ENCODE peak calls at places on chromosomes 7 and 10, in four cellular contexts. M, Z, R and I are unnamed samples.

GRCh38 chr7:98107313-98107691 is 640 bp downstream of the LMTK2 start:
- DNase-seq in Z (no peak), R (peak), M (no peak), I (peak)

GRCh38 chr7:79664884-79665676 is 211.6 kb upstream of the MAGI2 start:
- DNase-seq in R (no peak), Z (no peak), M (no peak), I (no peak)

GRCh38 chr7:92754756-92755581 is 81.4 kb downstream of the CDK6 start:
- DNase-seq in M (no peak), Z (no peak), R (no peak), I (no peak)

GRCh38 chr10:115921795-115922194 is 351.2 kb downstream of the GFRA1 start:
- DNase-seq in R (peak), M (no peak), Z (peak), I (no peak)

GRCh38 chr7:131164025-131164899 is 163.4 kb upstream of the MKLN1 start:
- DNase-seq in Z (peak), R (peak), M (no peak), I (no peak)

GRCh38 chr7:143419880-143420279 is 11.2 kb upstream of the EPHA1 start:
- DNase-seq in M (no peak), Z (no peak), R (no peak), I (no peak)

GRCh38 chr7:39428221-39428620 is 138.0 kb upstream of the YAE1 start:
- DNase-seq in Z (peak), R (peak), M (no peak), I (no peak)

GRCh38 chr10:70617798-70618568 is 15.4 kb upstream of the PRF1 start:
- DNase-seq in M (no peak), R (no peak), Z (peak), I (no peak)

GRCh38 chr7:34544621-34545020 is 113.4 kb upstream of the NPSR1 start:
- DNase-seq in M (no peak), R (no peak), Z (no peak), I (no peak)

GRCh38 chr7:32893225-32893560 is 1.6 kb upstream of the KBTBD2 start:
- DNase-seq in M (no peak), Z (no peak), R (no peak), I (no peak)

GRCh38 chr10:122498521-122498920 is 37.2 kb downstream of the HTRA1 start:
- DNase-seq in R (no peak), M (no peak), Z (no peak), I (no peak)

GRCh38 chr10:124353091-124353815 is 65.5 kb downstream of the OAT start:
- DNase-seq in R (no peak), Z (no peak), M (no peak), I (no peak)

GRCh38 chr7:15478401-15478800 is 83.4 kb downstream of the AGMO start:
- DNase-seq in Z (no peak), R (no peak), M (no peak), I (no peak)

GRCh38 chr10:132319853-132320669 is 11.9 kb upstream of the LRRC27 start:
- DNase-seq in M (peak), Z (peak), R (peak), I (no peak)

GRCh38 chr7:50317221-50317678 is 12.7 kb downstream of the IKZF1 start:
- DNase-seq in Z (no peak), M (no peak), R (no peak), I (no peak)

GRCh38 chr10:13448216-13448615 is 80.6 kb downstream of the BEND7 start:
- DNase-seq in Z (peak), R (no peak), M (no peak), I (no peak)

GRCh38 chr7:96055717-96056116 is 266.2 kb downstream of the SLC25A13 start:
- DNase-seq in Z (no peak), R (no peak), M (no peak), I (no peak)

GRCh38 chr7:44471850-44472249 is 18.6 kb downstream of the NUDCD3 start:
- DNase-seq in Z (no peak), R (no peak), M (no peak), I (no peak)

GRCh38 chr7:26439502-26440252 is 148.0 kb downstream of the SNX10 start:
- DNase-seq in R (no peak), Z (no peak), M (no peak), I (no peak)

GRCh38 chr10:13139671-13140070 is 21.7 kb upstream of the MCM10 start:
- DNase-seq in Z (no peak), R (no peak), M (no peak), I (no peak)

GRCh38 chr10:44356139-44357115 is 28.5 kb downstream of the CXCL12 start:
- DNase-seq in R (no peak), M (no peak), Z (no peak), I (no peak)

GRCh38 chr7:39683216-39683845 is 60.0 kb downstream of the RALA start:
- DNase-seq in Z (peak), M (no peak), R (peak), I (no peak)

GRCh38 chr10:11304906-11305585 is 287.4 kb downstream of the CELF2 start:
- DNase-seq in R (no peak), Z (no peak), M (no peak), I (no peak)

GRCh38 chr10:26869528-26869927 is 8.8 kb upstream of the ABI1 start:
- DNase-seq in Z (no peak), M (no peak), R (no peak), I (no peak)

GRCh38 chr7:19111474-19112143 is 5.8 kb downstream of the TWIST1 start:
- DNase-seq in Z (no peak), R (no peak), M (no peak), I (no peak)

GRCh38 chr7:23343102-23343501 is 44.0 kb downstream of the MALSU1 start:
- DNase-seq in R (no peak), Z (no peak), M (no peak), I (no peak)

DNA sequence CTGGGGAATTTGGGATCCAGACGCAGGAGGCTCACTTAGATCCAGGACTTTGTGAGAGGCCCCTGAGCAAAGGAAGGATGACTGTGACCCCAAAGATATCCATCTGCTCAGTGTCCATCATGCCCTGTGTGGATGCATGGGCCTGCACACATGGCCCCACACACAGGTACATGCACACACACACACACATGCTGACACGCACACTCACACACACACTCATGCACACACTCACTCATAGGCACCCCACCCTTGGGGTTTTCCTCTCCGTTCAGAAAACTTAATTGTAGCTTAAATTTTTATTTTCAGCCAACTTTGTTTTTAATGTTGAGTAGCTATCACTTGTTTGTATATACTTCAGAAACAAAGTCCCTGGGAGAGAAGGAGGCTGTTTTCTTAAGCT is 93.6 kb upstream of the PPIF start:
- DNase-seq in R (no peak), M (no peak), Z (no peak), I (no peak)
- TF ChIP-seq BHLHE40 in R (no peak), M (no peak), Z (no peak), I (no peak)

GRCh38 chr7:148567524-148567923 is 23.0 kb upstream of the C7orf33 start:
- DNase-seq in M (no peak), R (no peak), Z (no peak), I (no peak)

GRCh38 chr7:148575640-148576411 is 14.7 kb upstream of the C7orf33 start:
- DNase-seq in M (no peak), R (peak), Z (peak), I (peak)

GRCh38 chr7:148571381-148571780 is 19.2 kb upstream of the C7orf33 start:
- DNase-seq in M (no peak), Z (no peak), R (no peak), I (no peak)

GRCh38 chr7:148566736-148567135 is 23.8 kb upstream of the C7orf33 start:
- DNase-seq in M (no peak), R (no peak), Z (no peak), I (no peak)

DNA sequence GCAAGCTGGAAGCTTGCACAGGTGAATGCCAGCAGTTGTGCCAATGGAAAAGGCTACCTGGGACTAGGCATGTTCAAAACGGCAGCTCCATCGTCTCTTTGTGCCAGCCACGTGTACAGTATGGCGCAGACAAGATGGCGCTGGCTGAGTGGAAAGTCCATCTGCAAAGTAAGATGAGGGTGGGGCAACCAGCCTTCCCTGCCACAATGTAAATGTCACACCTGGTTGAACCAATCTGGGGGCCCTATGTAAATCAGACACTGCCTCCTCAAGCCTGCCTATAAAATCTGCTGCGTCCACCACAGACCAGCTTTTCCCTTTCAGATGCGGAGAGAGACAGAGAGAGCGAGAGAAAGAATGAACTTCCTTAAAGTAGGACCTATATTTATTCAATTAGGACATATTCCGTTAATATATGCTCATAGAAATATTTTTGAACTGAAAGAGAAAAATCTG is 18.5 kb upstream of the C7orf33 start:
- DNase-seq in M (no peak), R (no peak), Z (no peak), I (no peak)
- TF ChIP-seq BHLHE40 in M (no peak), R (no peak), Z (no peak), I (no peak)

DNA sequence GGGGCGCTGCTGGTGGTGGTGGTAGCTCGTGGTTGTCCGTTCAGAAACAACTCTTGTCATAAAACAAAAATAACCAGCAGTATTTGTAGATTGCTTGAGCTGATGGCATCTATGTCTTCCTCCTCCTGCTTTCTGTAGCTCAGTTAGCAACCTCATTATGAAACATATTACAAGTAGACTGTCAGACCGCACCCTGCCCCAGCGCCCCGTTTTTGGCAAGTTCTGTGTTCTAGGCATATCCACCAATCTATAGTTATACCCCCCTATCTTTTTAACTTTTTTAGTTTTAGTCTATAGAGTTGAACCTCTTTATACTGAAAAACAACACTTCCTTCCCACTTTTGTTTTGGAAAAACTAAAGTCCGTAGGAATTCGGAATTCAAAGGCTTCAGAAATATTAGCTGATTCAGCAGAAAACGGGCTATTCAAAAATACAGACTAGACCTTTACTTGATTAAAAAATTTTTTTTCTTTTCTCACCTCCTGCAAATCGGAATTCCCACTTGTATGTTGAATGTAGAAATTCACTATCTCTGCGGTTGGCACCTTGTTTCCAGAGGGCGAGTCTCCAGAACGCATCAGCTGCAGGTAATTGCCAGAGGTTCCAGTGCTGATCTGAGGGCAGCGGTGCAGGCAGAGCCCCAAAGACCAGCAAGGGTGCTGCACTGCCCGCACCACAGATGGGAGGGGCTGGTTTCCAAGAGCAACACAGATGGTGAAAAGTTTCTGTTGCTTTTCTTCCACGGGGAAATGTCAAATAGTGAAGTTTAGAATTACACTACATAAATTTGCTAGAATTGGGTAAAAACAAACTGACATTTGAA is 2.1 kb upstream of the FZD8 start:
- DNase-seq in Z (no peak), R (no peak), M (no peak), I (no peak)
- TF ChIP-seq BHLHE40 in Z (no peak), R (no peak), M (no peak), I (no peak)

GRCh38 chr7:47539398-47540052 is 42.4 kb downstream of the TNS3 start:
- DNase-seq in Z (peak), R (peak), M (no peak), I (no peak)
- TF ChIP-seq BHLHE40 in Z (no peak), R (no peak), M (no peak), I (no peak)

GRCh38 chr7:36766451-36766850 is 42.2 kb upstream of the AOAH start:
- DNase-seq in M (no peak), Z (no peak), R (no peak), I (no peak)

GRCh38 chr7:36763084-36763807 is 39.0 kb upstream of the AOAH start:
- DNase-seq in M (no peak), Z (peak), R (peak), I (no peak)

GRCh38 chr7:36762394-36762793 is 38.1 kb upstream of the AOAH start:
- DNase-seq in R (no peak), Z (no peak), M (no peak), I (no peak)

GRCh38 chr7:36764929-36765328 is 40.6 kb upstream of the AOAH start:
- DNase-seq in Z (no peak), M (no peak), R (no peak), I (no peak)

DNA sequence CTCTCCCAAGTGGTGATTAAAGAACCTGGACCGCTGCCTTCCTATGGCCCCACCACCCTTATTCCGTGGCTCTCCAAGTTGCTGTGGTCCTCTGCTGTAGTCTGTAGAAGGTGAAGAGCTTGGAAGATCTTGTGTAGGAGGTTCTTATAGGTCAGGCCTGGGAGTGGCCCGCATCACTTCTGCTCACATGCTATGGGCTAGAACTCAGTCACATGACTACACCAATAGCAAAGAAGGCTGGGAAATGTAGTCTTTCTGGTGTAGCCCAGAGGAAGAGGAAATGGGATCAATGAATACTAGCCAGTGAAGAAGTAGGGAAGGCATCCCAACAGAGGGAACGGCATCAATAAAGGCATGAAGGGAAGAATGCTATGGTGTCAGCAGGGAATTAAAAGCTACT is 41.3 kb upstream of the AOAH start:
- DNase-seq in Z (no peak), R (peak), M (no peak), I (no peak)
- TF ChIP-seq BHLHE40 in Z (no peak), R (no peak), M (no peak), I (no peak)

GRCh38 chr7:77566421-77566820 is 29.3 kb downstream of the PTPN12 start:
- DNase-seq in M (no peak), R (no peak), Z (no peak), I (no peak)

GRCh38 chr7:77569514-77570232 is 32.6 kb downstream of the PTPN12 start:
- DNase-seq in M (no peak), R (no peak), Z (peak), I (no peak)

GRCh38 chr7:77571791-77572190 is 34.7 kb downstream of the PTPN12 start:
- DNase-seq in Z (no peak), R (no peak), M (no peak), I (no peak)

GRCh38 chr7:77565917-77566316 is 28.8 kb downstream of the PTPN12 start:
- DNase-seq in Z (peak), R (no peak), M (no peak), I (no peak)

GRCh38 chr7:77570330-77571011 is 33.4 kb downstream of the PTPN12 start:
- DNase-seq in M (no peak), R (peak), Z (peak), I (no peak)
- TF ChIP-seq BHLHE40 in M (no peak), R (no peak), Z (no peak), I (no peak)

DNA sequence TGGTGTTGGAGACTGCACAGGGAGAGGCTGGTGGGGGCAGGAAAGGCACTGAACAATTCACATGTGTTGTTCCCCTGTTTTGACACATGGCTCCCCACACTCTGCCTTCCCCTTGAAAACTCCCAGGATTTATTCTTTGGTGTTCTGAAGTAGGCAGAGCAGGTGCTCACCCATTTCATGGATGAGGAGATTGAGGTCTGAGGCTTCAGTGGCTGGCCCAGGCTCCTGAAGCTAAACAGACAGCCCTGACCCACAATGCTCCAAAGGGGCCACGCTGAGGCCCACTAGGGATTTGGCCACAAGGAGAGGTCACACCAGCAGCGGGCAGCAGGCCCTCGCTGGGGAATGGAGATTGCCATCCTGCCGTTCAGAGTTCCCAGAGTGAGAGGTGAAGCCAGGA is 157.6 kb downstream of the SH3PXD2A start:
- DNase-seq in R (no peak), Z (no peak), M (no peak), I (no peak)
- TF ChIP-seq BHLHE40 in R (no peak), Z (no peak), M (no peak), I (no peak)

DNA sequence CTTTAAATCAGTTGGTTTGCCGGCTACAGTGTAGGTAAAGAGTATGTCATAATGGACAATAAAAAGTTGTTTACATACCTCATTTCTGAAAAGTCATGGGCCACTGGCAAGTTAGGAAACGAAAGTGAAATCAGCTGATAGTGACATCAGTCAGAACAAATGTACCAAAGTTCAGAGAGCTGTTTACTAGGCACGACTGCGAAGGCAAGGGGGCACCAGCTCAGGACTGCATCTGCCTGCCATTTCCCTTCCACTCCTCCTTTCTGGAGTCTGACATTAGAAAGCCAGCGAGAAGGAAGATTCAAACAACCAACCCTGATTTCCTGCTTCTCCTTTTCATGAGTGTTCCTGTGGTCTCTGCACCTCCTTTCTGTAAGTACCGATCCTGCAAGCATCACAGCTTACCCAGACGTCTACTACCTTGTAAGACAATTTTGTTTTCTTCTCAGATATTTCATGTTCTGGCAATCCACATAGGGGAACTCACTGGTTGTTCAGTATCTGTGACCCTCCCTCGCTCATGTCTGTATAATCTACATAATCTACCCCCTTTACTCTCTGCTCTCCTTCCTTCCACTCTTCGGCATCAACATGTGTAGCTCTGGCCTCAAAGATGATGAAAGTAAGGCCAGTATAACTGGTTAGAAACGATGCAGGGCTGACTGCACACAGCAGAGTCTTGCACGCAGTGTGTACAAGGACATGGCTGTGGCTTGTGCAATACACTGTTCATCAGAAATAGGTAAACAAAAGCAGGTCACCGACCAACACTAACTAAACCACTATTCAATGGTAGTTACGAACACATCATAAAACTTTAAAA is at the start of gene TMEM140:
- DNase-seq in M (peak), R (peak), Z (peak), I (no peak)
- TF ChIP-seq BHLHE40 in M (peak), R (no peak), Z (no peak), I (no peak)